ENCODE peak calls at places on chromosomes 12 and 14, in seven cellular contexts. E is GM19239; F is T-helper 22 cell; U is AG10803; C is NCI-H510A; O is RWPE2; Y is activated gamma-delta T cell treated with anti-CD3 and anti-CD28 coated beads, Interleukin-2, amount 50 U/mL, for 16 hours. S is an unnamed sample.

GRCh38 chr12:43208221-43208620 is 343.8 kb downstream of the ADAMTS20 start:
- DNase-seq in E (no peak), F (no peak), U (no peak), C (no peak), O (no peak), Y (no peak), S (peak)

GRCh38 chr12:43750814-43751213 is 7.8 kb downstream of the PUS7L start:
- DNase-seq in E (no peak), F (no peak), U (no peak), C (no peak), O (no peak), Y (no peak), S (no peak)

GRCh38 chr12:115472852-115473251 is 788.9 kb upstream of the TBX3 start:
- DNase-seq in E (no peak), F (no peak), U (no peak), C (no peak), O (no peak), Y (no peak), S (no peak)

GRCh38 chr12:114762490-114763110 is 78.6 kb upstream of the TBX3 start:
- DNase-seq in E (no peak), F (no peak), U (peak), C (no peak), O (no peak), Y (no peak), S (peak)

GRCh38 chr14:54722791-54723432 is 156.0 kb downstream of the SAMD4A start:
- DNase-seq in E (no peak), F (no peak), U (peak), C (no peak), O (no peak), Y (no peak), S (peak)

GRCh38 chr12:120283318-120283717 is 8.4 kb downstream of the RNU4-2 start:
- DNase-seq in E (no peak), F (no peak), U (no peak), C (no peak), O (no peak), Y (no peak), S (no peak)

GRCh38 chr12:46933947-46934346 is 108.2 kb upstream of the SLC38A4 start:
- DNase-seq in E (no peak), F (no peak), U (peak), C (no peak), O (no peak), Y (no peak), S (peak)

GRCh38 chr12:98188649-98189048 is 326.7 kb upstream of the TMPO start:
- DNase-seq in E (no peak), F (no peak), U (no peak), C (no peak), O (no peak), Y (no peak), S (peak)

GRCh38 chr14:78254911-78255431 is 84.8 kb downstream of the NRXN3 start:
- DNase-seq in E (no peak), F (no peak), U (peak), C (no peak), O (peak), Y (no peak), S (peak)

GRCh38 chr14:57747036-57747435 is 118.9 kb downstream of the SLC35F4 start:
- DNase-seq in E (no peak), F (no peak), U (no peak), C (no peak), O (no peak), Y (no peak), S (peak)

GRCh38 chr12:29316772-29317171 is 64.2 kb downstream of the ERGIC2 start:
- DNase-seq in E (no peak), F (no peak), U (peak), C (no peak), O (no peak), Y (no peak), S (peak)

GRCh38 chr12:46787496-46788055 is 38.2 kb downstream of the SLC38A4 start:
- DNase-seq in E (no peak), F (no peak), U (peak), C (no peak), O (no peak), Y (no peak), S (peak)

GRCh38 chr14:55448146-55448614 is 7.8 kb upstream of the TBPL2 start:
- DNase-seq in E (no peak), F (no peak), U (peak), C (no peak), O (peak), Y (no peak), S (peak)

GRCh38 chr14:61750708-61751474 is 11.3 kb upstream of the SNAPC1 start:
- DNase-seq in E (peak), F (peak), U (peak), C (peak), O (peak), Y (peak), S (peak)

GRCh38 chr12:63864456-63864709 is 19.9 kb downstream of the SRGAP1 start:
- DNase-seq in E (no peak), F (no peak), U (no peak), C (no peak), O (no peak), Y (no peak), S (no peak)

GRCh38 chr12:22635812-22636211 is 10.8 kb downstream of the ETNK1 start:
- DNase-seq in E (no peak), F (no peak), U (peak), C (no peak), O (no peak), Y (no peak), S (peak)

GRCh38 chr12:102948941-102949352 is 8.5 kb upstream of the ASCL1 start:
- DNase-seq in E (no peak), F (no peak), U (peak), C (peak), O (no peak), Y (peak), S (peak)

GRCh38 chr14:94914191-94914590 is 144.3 kb upstream of the GSC start:
- DNase-seq in E (no peak), F (no peak), U (no peak), C (no peak), O (peak), Y (no peak), S (no peak)

GRCh38 chr14:77654001-77654431 is 37.6 kb upstream of the SPTLC2 start:
- DNase-seq in E (no peak), F (no peak), U (no peak), C (no peak), O (no peak), Y (no peak), S (no peak)

GRCh38 chr14:63759454-63759853 is 31.6 kb upstream of the SGPP1 start:
- DNase-seq in E (no peak), F (no peak), U (peak), C (no peak), O (no peak), Y (no peak), S (peak)

GRCh38 chr12:42757735-42758134 is 168.2 kb upstream of the PRICKLE1 start:
- DNase-seq in E (no peak), F (no peak), U (no peak), C (no peak), O (no peak), Y (no peak), S (no peak)

S was measured in iris pigment epithelial cell.